ENCODE peak calls at places on chromosome 7, in four cellular contexts. L is SK-N-SH, Z is MM.1S, W is K562. K is an unnamed sample.

GRCh38 chr7:105664816-105665525 is 83.7 kb upstream of the EFCAB10 start:
- DNase-seq in L (peak), Z (no peak), W (peak), K (no peak)

GRCh38 chr7:99324559-99324958 is 1.1 kb upstream of the ARPC1A start:
- DNase-seq in L (no peak), Z (no peak), W (no peak), K (no peak)

GRCh38 chr7:55964261-55964801 is at the start of gene NIPSNAP2:
- DNase-seq in L (peak), Z (peak), W (peak), K (peak)

GRCh38 chr7:143040209-143040710 is 11.9 kb upstream of the OR6V1 start:
- DNase-seq in W (no peak), L (no peak), Z (no peak), K (no peak)

GRCh38 chr7:42913591-42913990 is 1.7 kb upstream of the C7orf25 start:
- DNase-seq in L (no peak), W (no peak), Z (peak), K (peak)

GRCh38 chr7:30594055-30594539 is 581 bp upstream of the GARS1 start:
- DNase-seq in Z (no peak), W (peak), L (peak), K (no peak)

GRCh38 chr7:66880009-66880554 is 40.9 kb upstream of the TMEM248 start:
- DNase-seq in Z (no peak), W (no peak), L (no peak), K (no peak)

GRCh38 chr7:17598305-17598704 is 299.9 kb downstream of the AHR start:
- DNase-seq in L (no peak), Z (no peak), W (no peak), K (no peak)

GRCh38 chr7:141073173-141073640 is 657 bp upstream of the TMEM178B start:
- DNase-seq in Z (peak), L (peak), W (no peak), K (peak)

GRCh38 chr7:117262546-117262945 is 60.3 kb downstream of the WNT2 start:
- DNase-seq in Z (no peak), W (no peak), L (no peak), K (no peak)

GRCh38 chr7:102119213-102119651 is 167.4 kb upstream of the SH2B2 start:
- DNase-seq in L (no peak), W (no peak), Z (no peak), K (peak)

GRCh38 chr7:133807610-133808543 is 319.3 kb upstream of the LRGUK start:
- DNase-seq in L (peak), Z (no peak), W (no peak), K (no peak)

GRCh38 chr7:105003275-105003674 is 10.7 kb upstream of the KMT2E start:
- DNase-seq in Z (no peak), L (no peak), W (no peak), K (peak)

GRCh38 chr7:29485376-29486190 is 78.1 kb upstream of the PRR15 start:
- DNase-seq in W (no peak), Z (no peak), L (peak), K (no peak)

GRCh38 chr7:3916146-3916545 is 615.1 kb downstream of the SDK1 start:
- DNase-seq in W (no peak), L (no peak), Z (no peak), K (peak)
- TF ChIP-seq CTCF in W (no peak), L (no peak), Z (no peak), K (no peak)

GRCh38 chr7:157087646-157088045 is 51.1 kb upstream of the UBE3C start:
- DNase-seq in Z (no peak), W (peak), L (no peak), K (no peak)

GRCh38 chr7:157088136-157088535 is 50.6 kb upstream of the UBE3C start:
- DNase-seq in L (no peak), W (peak), Z (no peak), K (no peak)

GRCh38 chr7:157086508-157087187 is 52.1 kb upstream of the UBE3C start:
- DNase-seq in Z (no peak), L (no peak), W (peak), K (no peak)

GRCh38 chr7:157090485-157091165 is 48.1 kb upstream of the UBE3C start:
- DNase-seq in L (no peak), W (peak), Z (no peak), K (no peak)

GRCh38 chr7:157089100-157089510 is 49.6 kb upstream of the UBE3C start:
- DNase-seq in W (peak), Z (no peak), L (no peak), K (no peak)
- TF ChIP-seq CTCF in W (no peak), Z (no peak), L (no peak), K (no peak)

GRCh38 chr7:72413290-72413689 is 1.2 kb upstream of the CALN1 start:
- DNase-seq in Z (no peak), W (no peak), L (no peak), K (no peak)
- TF ChIP-seq CTCF in Z (no peak), W (no peak), L (no peak), K (no peak)

DNA sequence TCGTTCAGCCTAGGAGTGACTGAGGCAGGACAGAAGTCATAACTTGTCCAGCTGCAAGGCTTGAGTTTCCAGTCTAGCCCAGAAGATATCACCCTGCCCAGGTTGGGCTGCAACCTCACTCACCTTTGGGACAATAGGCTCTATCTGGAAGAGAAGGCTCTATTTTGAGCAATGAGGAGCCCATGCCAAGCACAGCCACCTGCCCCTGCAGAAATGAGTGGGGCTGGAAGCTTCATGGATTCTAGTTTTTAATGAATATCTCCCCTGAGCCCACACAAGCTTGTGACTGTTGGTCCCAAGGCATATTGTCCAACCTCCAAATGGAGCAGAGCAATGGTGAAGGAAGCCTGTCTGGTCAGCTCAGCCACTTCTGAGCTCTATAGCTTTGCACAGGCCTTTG is 42.7 kb downstream of the ZNF273 start:
- DNase-seq in L (no peak), W (no peak), Z (no peak), K (no peak)
- TF ChIP-seq CTCF in L (no peak), W (no peak), Z (no peak), K (no peak)

K was measured in cardiac fibroblast.